ENCODE peak calls at places on chromosomes 1 and 21, in ten cellular contexts. E, I, J, Y, K, Q, X, P, H and U are unnamed samples.

GRCh38 chr1:180912801-180913616 is at the start of gene KIAA1614:
- DNase-seq in E (no peak), I (peak; percentile 72), J (peak; percentile 81), Y (no peak), K (no peak), Q (no peak), X (no peak), P (no peak), H (peak; percentile 53), U (peak; percentile 31)

GRCh38 chr1:55402117-55402516 is 187.0 kb upstream of the USP24 start:
- DNase-seq in E (no peak), I (no peak), J (peak; percentile 88), Y (no peak), K (no peak), Q (peak; percentile 35), X (no peak), P (no peak), H (no peak), U (no peak)

GRCh38 chr1:26336477-26337205 is 17.3 kb downstream of the CRYBG2 start:
- DNase-seq in E (peak; percentile 61), I (peak; percentile 89), J (peak; percentile 45), Y (peak; percentile 64), K (peak; percentile 82), Q (no peak), X (peak; percentile 90), P (peak; percentile 92), H (peak; percentile 86), U (no peak)

GRCh38 chr1:94090761-94091160 is 30.2 kb downstream of the ABCA4 start:
- DNase-seq in E (no peak), I (no peak), J (no peak), Y (no peak), K (no peak), Q (no peak), X (no peak), P (no peak), H (no peak), U (no peak)

GRCh38 chr21:46425061-46425460 is 33.6 kb upstream of the DIP2A start:
- DNase-seq in E (no peak), I (no peak), J (no peak), Y (peak; percentile 88), K (no peak), Q (no peak), X (no peak), P (no peak), H (no peak), U (no peak)

GRCh38 chr1:54583307-54583686 is 35.3 kb downstream of the ACOT11 start:
- DNase-seq in E (no peak), I (no peak), J (no peak), Y (no peak), K (peak; percentile 88), Q (no peak), X (no peak), P (no peak), H (no peak), U (no peak)

GRCh38 chr1:7856345-7856744 is 3.5 kb upstream of the UTS2 start:
- DNase-seq in E (no peak), I (peak; percentile 47), J (no peak), Y (no peak), K (no peak), Q (no peak), X (no peak), P (no peak), H (no peak), U (no peak)

GRCh38 chr1:207243756-207244408 is 77.6 kb upstream of the CD55 start:
- DNase-seq in E (no peak), I (no peak), J (no peak), Y (no peak), K (no peak), Q (no peak), X (no peak), P (no peak), H (no peak), U (no peak)

GRCh38 chr1:91600431-91601330 is 100.0 kb downstream of the CDC7 start:
- DNase-seq in E (no peak), I (no peak), J (no peak), Y (no peak), K (no peak), Q (no peak), X (no peak), P (no peak), H (no peak), U (no peak)

GRCh38 chr1:84582802-84583587 is 8.8 kb upstream of the CTBS start:
- DNase-seq in E (no peak), I (no peak), J (no peak), Y (peak; percentile 65), K (peak; percentile 99), Q (no peak), X (no peak), P (no peak), H (no peak), U (no peak)

GRCh38 chr1:151193856-151194255 is 3.9 kb upstream of the VPS72 start:
- DNase-seq in E (no peak), I (no peak), J (peak; percentile 32), Y (no peak), K (no peak), Q (no peak), X (no peak), P (no peak), H (no peak), U (no peak)

GRCh38 chr1:156627313-156627880 is 8.2 kb downstream of the HAPLN2 start:
- DNase-seq in E (no peak), I (peak; percentile 62), J (peak; percentile 59), Y (peak; percentile 66), K (peak; percentile 89), Q (no peak), X (no peak), P (peak; percentile 37), H (peak; percentile 63), U (no peak)

GRCh38 chr1:165637427-165637826 is 6.4 kb downstream of the MGST3 start:
- DNase-seq in E (no peak), I (no peak), J (peak; percentile 78), Y (no peak), K (no peak), Q (peak; percentile 86), X (no peak), P (no peak), H (no peak), U (no peak)

GRCh38 chr1:7705048-7705907 is 65.8 kb upstream of the VAMP3 start:
- DNase-seq in E (peak; percentile 31), I (no peak), J (peak; percentile 13), Y (no peak), K (peak; percentile 31), Q (no peak), X (peak; percentile 59), P (no peak), H (no peak), U (no peak)

GRCh38 chr1:234840843-234841242 is 230.9 kb upstream of the IRF2BP2 start:
- DNase-seq in E (no peak), I (no peak), J (peak; percentile 46), Y (no peak), K (no peak), Q (peak; percentile 40), X (no peak), P (no peak), H (no peak), U (no peak)

GRCh38 chr1:28756846-28757245 is 20.1 kb downstream of the YTHDF2 start:
- DNase-seq in E (no peak), I (no peak), J (no peak), Y (no peak), K (peak; percentile 19), Q (no peak), X (no peak), P (no peak), H (no peak), U (no peak)

GRCh38 chr1:15283500-15283899 is 36.5 kb downstream of the FHAD1 start:
- DNase-seq in E (no peak), I (no peak), J (peak; percentile 71), Y (peak; percentile 59), K (no peak), Q (peak; percentile 18), X (no peak), P (no peak), H (no peak), U (no peak)

GRCh38 chr1:55131801-55132200 is 83.4 kb downstream of the USP24 start:
- DNase-seq in E (no peak), I (no peak), J (peak; percentile 59), Y (no peak), K (no peak), Q (no peak), X (no peak), P (no peak), H (no peak), U (no peak)

GRCh38 chr1:53016705-53017104 is 45.3 kb upstream of the PODN start:
- DNase-seq in E (no peak), I (no peak), J (peak; percentile 39), Y (no peak), K (no peak), Q (no peak), X (no peak), P (no peak), H (no peak), U (no peak)

GRCh38 chr1:110464340-110464739 is 13.4 kb downstream of the PROK1 start:
- DNase-seq in E (no peak), I (no peak), J (peak; percentile 65), Y (no peak), K (no peak), Q (peak; percentile 24), X (no peak), P (no peak), H (no peak), U (no peak)

GRCh38 chr1:194289569-194290266 is 1103.3 kb upstream of the B3GALT2 start:
- DNase-seq in E (peak; percentile 58), I (peak; percentile 11), J (no peak), Y (no peak), K (no peak), Q (no peak), X (peak; percentile 37), P (no peak), H (peak; percentile 26), U (no peak)

GRCh38 chr1:203215573-203215972 is 13.9 kb downstream of the CHIT1 start:
- DNase-seq in E (no peak), I (no peak), J (no peak), Y (no peak), K (peak; percentile 35), Q (no peak), X (no peak), P (no peak), H (no peak), U (no peak)

GRCh38 chr1:177023249-177023648 is 141.3 kb downstream of the ASTN1 start:
- DNase-seq in E (no peak), I (no peak), J (no peak), Y (no peak), K (no peak), Q (no peak), X (no peak), P (no peak), H (no peak), U (no peak)

GRCh38 chr1:204335085-204335484 is 24.6 kb downstream of the PLEKHA6 start:
- DNase-seq in E (no peak), I (no peak), J (no peak), Y (peak; percentile 32), K (peak; percentile 40), Q (no peak), X (no peak), P (peak; percentile 25), H (no peak), U (no peak)

GRCh38 chr1:56911098-56911497 is 54.7 kb downstream of the C8B start:
- DNase-seq in E (no peak), I (no peak), J (peak; percentile 65), Y (no peak), K (peak; percentile 65), Q (no peak), X (no peak), P (no peak), H (no peak), U (no peak)

GRCh38 chr21:17612023-17612564 is 607 bp downstream of the BTG3 start:
- DNase-seq in E (peak; percentile 5), I (peak; percentile 46), J (peak; percentile 69), Y (no peak), K (peak; percentile 59), Q (no peak), X (peak; percentile 11), P (peak; percentile 19), H (peak; percentile 31), U (peak; percentile 47)

GRCh38 chr1:97581614-97582051 is 339.2 kb downstream of the DPYD start:
- DNase-seq in E (no peak), I (no peak), J (peak; percentile 61), Y (no peak), K (no peak), Q (no peak), X (no peak), P (no peak), H (no peak), U (no peak)

GRCh38 chr21:25573409-25574206 is 33.7 kb downstream of the MRPL39 start:
- DNase-seq in E (no peak), I (no peak), J (peak; percentile 98), Y (no peak), K (peak; percentile 15), Q (peak; percentile 68), X (peak; percentile 36), P (no peak), H (no peak), U (no peak)